ENCODE peak calls at places on chromosomes 12 and 14, in four cellular contexts. A is A549, W is mucosa of gallbladder, B is stromal cell of bone marrow. N is an unnamed sample.

GRCh38 chr14:41749425-41749824 is 142.7 kb downstream of the LRFN5 start:
- DNase-seq in W (no peak), A (no peak), B (no peak), N (no peak)

GRCh38 chr14:25237845-25238244 is 187.9 kb upstream of the STXBP6 start:
- DNase-seq in A (no peak), B (peak; percentile 4), W (no peak), N (no peak)

GRCh38 chr12:118544569-118544968 is 168.2 kb downstream of the SUDS3 start:
- DNase-seq in A (no peak), W (no peak), B (peak; percentile 53), N (no peak)

GRCh38 chr12:95262808-95263207 is 45.2 kb downstream of the VEZT start:
- DNase-seq in A (no peak), B (no peak), W (no peak), N (no peak)

GRCh38 chr12:94074970-94075695 is 73.2 kb upstream of the PLXNC1 start:
- DNase-seq in A (peak; percentile 64), W (peak; percentile 30), B (peak; percentile 93), N (no peak)

GRCh38 chr12:52789637-52790426 is 6.1 kb downstream of the KRT3 start:
- DNase-seq in B (no peak), A (no peak), W (peak; percentile 25), N (no peak)

GRCh38 chr14:25150401-25150800 is 100.5 kb upstream of the STXBP6 start:
- DNase-seq in A (no peak), B (peak; percentile 30), W (no peak), N (no peak)

GRCh38 chr14:44798386-44799242 is 163.1 kb downstream of the KLHL28 start:
- DNase-seq in A (no peak), B (no peak), W (no peak), N (no peak)

GRCh38 chr14:69979882-69980281 is 100.7 kb downstream of the SMOC1 start:
- DNase-seq in A (no peak), B (no peak), W (no peak), N (no peak)

GRCh38 chr12:1592444-1593231 is 1.7 kb downstream of the FBXL14 start:
- DNase-seq in A (no peak), B (no peak), W (peak; percentile 30), N (no peak)

GRCh38 chr12:118330421-118331018 is 42.2 kb downstream of the TAOK3 start:
- DNase-seq in A (no peak), W (no peak), B (no peak), N (no peak)

GRCh38 chr12:42565001-42565400 is 24.5 kb downstream of the PRICKLE1 start:
- DNase-seq in B (no peak), W (no peak), A (no peak), N (no peak)

GRCh38 chr12:122099856-122100255 is 21.3 kb downstream of the MLXIP start:
- DNase-seq in W (no peak), A (no peak), B (no peak), N (no peak)

GRCh38 chr14:24680516-24680915 is 46.5 kb upstream of the GZMB start:
- DNase-seq in B (no peak), A (no peak), W (no peak), N (no peak)

N was measured in left lobe of liver.